ENCODE peak calls at places on chromosomes 16 and 17, in nine cellular contexts. E is neural progenitor cell, B is GM23338, I is SK-N-SH, M is GM23248, V is hepatocyte, O is OCI-LY7, C is MM.1S, Y is HCT116. H is an unnamed sample.

GRCh38 chr17:60579090-60579489 is 20.9 kb upstream of the PPM1D start:
- DNase-seq in M (peak; percentile 36), O (no peak), C (no peak), B (no peak), I (no peak), V (peak; percentile 35), Y (no peak), E (no peak), H (no peak)

GRCh38 chr17:63741251-63742049 is at the start of gene STRADA:
- DNase-seq in V (peak; percentile 100), E (peak; percentile 99), I (peak; percentile 100), O (peak; percentile 99), B (peak; percentile 99), M (peak; percentile 99), C (peak; percentile 99), Y (peak; percentile 98), H (peak; percentile 100)

GRCh38 chr16:17470002-17470870 is 524 bp downstream of the XYLT1 start:
- DNase-seq in V (peak; percentile 29), B (no peak), C (peak; percentile 16), O (peak; percentile 55), I (peak; percentile 55), Y (no peak), M (peak; percentile 65), E (peak; percentile 31), H (no peak)

GRCh38 chr16:51465026-51465425 is 314.0 kb upstream of the SALL1 start:
- DNase-seq in M (peak; percentile 68), V (no peak), O (no peak), B (no peak), I (no peak), C (no peak), E (no peak), Y (no peak), H (no peak)

GRCh38 chr16:85563515-85564276 is 49.4 kb upstream of the GSE1 start:
- DNase-seq in E (no peak), Y (no peak), I (peak; percentile 90), B (no peak), V (peak; percentile 57), O (no peak), M (no peak), C (no peak), H (peak; percentile 4)

GRCh38 chr17:27315322-27315721 is 21.4 kb downstream of the WSB1 start:
- DNase-seq in E (no peak), I (no peak), C (no peak), Y (no peak), B (no peak), O (no peak), M (peak; percentile 95), V (peak; percentile 65), H (no peak)

GRCh38 chr17:79626156-79626890 is 15.5 kb upstream of the RBFOX3 start:
- DNase-seq in I (peak; percentile 36), O (no peak), E (no peak), C (no peak), Y (no peak), V (no peak), M (no peak), B (peak; percentile 42), H (no peak)

GRCh38 chr16:5028950-5029475 is 4.7 kb downstream of the NAGPA start:
- DNase-seq in C (no peak), O (no peak), V (no peak), M (no peak), B (no peak), I (no peak), E (no peak), Y (no peak), H (no peak)

GRCh38 chr16:48117217-48118105 is 38.3 kb downstream of the ABCC12 start:
- DNase-seq in Y (peak; percentile 56), O (peak; percentile 71), C (no peak), M (peak; percentile 52), V (peak; percentile 64), I (peak; percentile 92), B (peak; percentile 87), E (peak; percentile 89), H (peak; percentile 56)

GRCh38 chr16:27982184-27982583 is 81.3 kb downstream of the GSG1L start:
- DNase-seq in M (no peak), O (peak; percentile 45), V (no peak), Y (peak; percentile 42), C (no peak), B (no peak), E (no peak), I (no peak), H (no peak)

GRCh38 chr16:11627822-11628457 is 40.3 kb upstream of the SNN start:
- DNase-seq in I (no peak), O (no peak), B (no peak), C (no peak), Y (peak; percentile 63), E (no peak), M (peak; percentile 96), V (peak; percentile 54), H (peak; percentile 82)

GRCh38 chr16:51508813-51509212 is 357.7 kb upstream of the SALL1 start:
- DNase-seq in E (no peak), B (no peak), I (no peak), C (no peak), Y (no peak), O (no peak), M (peak; percentile 69), V (no peak), H (no peak)

GRCh38 chr16:85275533-85276249 is 163.4 kb upstream of the CIBAR2 start:
- DNase-seq in C (peak; percentile 9), M (peak; percentile 71), V (peak; percentile 84), O (peak; percentile 80), I (peak; percentile 95), E (peak; percentile 88), B (peak; percentile 87), Y (peak; percentile 19), H (peak; percentile 59)

GRCh38 chr17:42485680-42486079 is 27.0 kb downstream of the ATP6V0A1 start:
- DNase-seq in E (no peak), Y (no peak), M (peak; percentile 16), O (no peak), C (no peak), B (no peak), V (no peak), I (no peak), H (no peak)

GRCh38 chr16:57537194-57537505 is 779 bp upstream of the CCDC102A start:
- DNase-seq in O (no peak), B (no peak), E (no peak), V (no peak), M (peak; percentile 38), C (no peak), I (no peak), Y (no peak), H (no peak)

GRCh38 chr16:84616515-84616914 is 1.4 kb downstream of the COTL1 start:
- DNase-seq in E (no peak), C (no peak), O (peak; percentile 73), I (no peak), B (no peak), V (no peak), M (peak; percentile 56), Y (no peak), H (peak; percentile 32)

DNA sequence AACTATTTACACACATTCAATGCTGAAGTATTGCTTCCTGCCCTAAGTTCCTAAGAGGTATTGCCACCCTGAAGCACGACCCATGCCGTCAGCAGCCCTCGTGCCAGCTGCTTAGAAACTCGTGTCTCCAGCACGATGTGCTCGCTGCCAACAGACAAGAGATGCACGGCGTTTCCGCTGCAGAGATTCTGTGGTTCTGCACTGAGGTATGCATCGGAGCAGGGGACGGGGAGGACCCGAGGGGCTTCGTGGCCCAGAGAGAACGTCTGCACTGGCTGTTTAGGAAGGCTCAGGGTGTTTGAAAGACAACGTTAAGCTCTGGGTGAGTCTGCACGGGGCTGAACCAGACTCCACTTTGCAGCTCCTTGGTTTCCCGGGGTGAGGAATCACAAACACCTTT is 82.7 kb upstream of the CREBBP start:
- DNase-seq in B (peak; percentile 24), O (no peak), V (no peak), C (no peak), E (no peak), M (peak; percentile 20), I (no peak), Y (no peak), H (no peak)
- H3K4me3 ChIP-seq in B (no peak overlapping the region), O (no peak overlapping the region), V (no peak overlapping the region), C (no peak overlapping the region), E (no peak overlapping the region), M (no peak overlapping the region), I (no peak overlapping the region), Y (no peak overlapping the region), H (no peak overlapping the region)

GRCh38 chr17:57724729-57725125 is 20.4 kb downstream of the CCDC182 start:
- DNase-seq in M (no peak), B (no peak), I (no peak), V (no peak), O (no peak), Y (no peak), E (no peak), C (no peak), H (no peak)

GRCh38 chr17:57723427-57724037 is 21.6 kb downstream of the CCDC182 start:
- DNase-seq in M (no peak), V (no peak), C (no peak), I (no peak), O (no peak), B (no peak), Y (no peak), E (no peak), H (no peak)

GRCh38 chr17:57722704-57723043 is 22.4 kb downstream of the CCDC182 start:
- DNase-seq in V (no peak), O (no peak), M (no peak), Y (no peak), E (no peak), C (no peak), B (no peak), I (no peak), H (no peak)

GRCh38 chr17:57726213-57726612 is 18.9 kb downstream of the CCDC182 start:
- DNase-seq in O (no peak), C (no peak), V (no peak), I (no peak), B (no peak), M (no peak), Y (no peak), E (no peak), H (no peak)

GRCh38 chr17:57724038-57724728 is 20.9 kb downstream of the CCDC182 start:
- DNase-seq in V (no peak), M (no peak), C (peak; percentile 70), I (no peak), B (no peak), Y (no peak), E (no peak), O (peak; percentile 53), H (no peak)
- TF ChIP-seq EZH2phosphoT487 in V (no peak), M (no peak), C (no peak), I (no peak), B (no peak), Y (no peak), E (no peak), O (no peak), H (no peak)

GRCh38 chr17:58631523-58632323 is 60.1 kb downstream of the TEX14 start:
- DNase-seq in C (peak; percentile 97), O (peak; percentile 98), V (peak; percentile 98), M (peak; percentile 98), I (peak; percentile 88), E (peak; percentile 96), Y (peak; percentile 100), B (peak; percentile 99), H (peak; percentile 100)
- H3K4me3 ChIP-seq in C (peak overlapping the region; percentile 60), O (peak overlapping the region; percentile 68), V (peak overlapping the region; percentile 11), M (peak overlapping the region; percentile 67), I (peak overlapping the region; percentile 43), E (peak overlapping the region; percentile 46), Y (peak overlapping the region; percentile 48), B (peak overlapping the region; percentile 43), H (peak overlapping the region; percentile 64)

DNA sequence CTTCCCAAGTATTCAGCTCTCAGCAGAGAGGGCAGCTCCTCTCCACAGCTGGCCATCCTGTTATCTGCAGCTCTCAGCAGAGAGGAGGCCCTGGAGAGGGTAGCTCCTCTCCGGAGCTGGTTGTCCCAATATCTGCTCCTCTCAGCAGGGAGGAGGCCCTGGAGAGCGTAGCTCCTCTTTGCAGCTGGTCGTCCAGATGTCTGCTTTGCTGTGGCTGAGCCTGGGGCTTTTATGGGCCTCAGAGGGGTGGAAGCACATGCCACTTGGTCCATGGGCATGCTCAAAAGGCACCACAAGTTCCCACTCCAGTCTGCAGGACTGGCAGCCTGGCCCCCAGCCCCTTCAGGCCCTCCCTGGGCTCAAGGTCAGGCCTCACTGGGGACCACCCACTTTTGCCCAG is 314.3 kb downstream of the KCNJ2 start:
- DNase-seq in M (no peak), Y (no peak), V (no peak), E (no peak), B (no peak), I (no peak), O (peak; percentile 4), C (no peak), H (no peak)
- TF ChIP-seq EZH2phosphoT487 in M (no peak), Y (no peak), V (no peak), E (no peak), B (no peak), I (no peak), O (no peak), C (no peak), H (no peak)

H was measured in PC-3.